ENCODE peak calls at places on chromosome 12, in eight cellular contexts. One of them, this sample, is unnamed.

GRCh38 chr12:108285016-108285415 is 54.1 kb downstream of the CMKLR1 start:
- DNase-seq in RPMI7951: no peak
- DNase-seq in activated CD4-positive, CD25-positive, alpha-beta regulatory T cell: no peak
- DNase-seq in A549: no peak
- DNase-seq in KBM-7: no peak
- DNase-seq in pancreas: no peak
- DNase-seq in AG04450: no peak
- DNase-seq in tibial nerve: no peak
- DNase-seq in this sample: no peak

GRCh38 chr12:9741726-9742125 is 8.8 kb upstream of the CLECL1 start:
- DNase-seq in RPMI7951: no peak
- DNase-seq in activated CD4-positive, CD25-positive, alpha-beta regulatory T cell: peak; percentile 12
- DNase-seq in A549: no peak
- DNase-seq in KBM-7: peak; percentile 72
- DNase-seq in pancreas: no peak
- DNase-seq in AG04450: no peak
- DNase-seq in tibial nerve: no peak
- DNase-seq in this sample: peak; percentile 89

GRCh38 chr12:5442251-5443006 is 10.5 kb downstream of the NTF3 start:
- DNase-seq in RPMI7951: peak; percentile 62
- DNase-seq in activated CD4-positive, CD25-positive, alpha-beta regulatory T cell: no peak
- DNase-seq in A549: peak; percentile 24
- DNase-seq in KBM-7: peak; percentile 37
- DNase-seq in pancreas: peak; percentile 13
- DNase-seq in AG04450: no peak
- DNase-seq in tibial nerve: no peak
- DNase-seq in this sample: no peak

GRCh38 chr12:24911284-24911791 is 37.6 kb downstream of the BCAT1 start:
- DNase-seq in RPMI7951: peak; percentile 33
- DNase-seq in activated CD4-positive, CD25-positive, alpha-beta regulatory T cell: no peak
- DNase-seq in A549: no peak
- DNase-seq in KBM-7: no peak
- DNase-seq in pancreas: no peak
- DNase-seq in AG04450: peak; percentile 89
- DNase-seq in tibial nerve: no peak
- DNase-seq in this sample: no peak

GRCh38 chr12:84408936-84409335 is 503.7 kb downstream of the SLC6A15 start:
- DNase-seq in RPMI7951: peak; percentile 13
- DNase-seq in activated CD4-positive, CD25-positive, alpha-beta regulatory T cell: no peak
- DNase-seq in A549: no peak
- DNase-seq in KBM-7: no peak
- DNase-seq in pancreas: no peak
- DNase-seq in AG04450: no peak
- DNase-seq in tibial nerve: no peak
- DNase-seq in this sample: no peak

GRCh38 chr12:12872934-12873275 is 18.5 kb upstream of the GPRC5A start:
- DNase-seq in RPMI7951: peak; percentile 25
- DNase-seq in activated CD4-positive, CD25-positive, alpha-beta regulatory T cell: no peak
- DNase-seq in A549: no peak
- DNase-seq in KBM-7: no peak
- DNase-seq in pancreas: no peak
- DNase-seq in AG04450: no peak
- DNase-seq in tibial nerve: no peak
- DNase-seq in this sample: no peak

GRCh38 chr12:100913872-100914600 is 119.5 kb downstream of the ANO4 start:
- DNase-seq in RPMI7951: no peak
- DNase-seq in activated CD4-positive, CD25-positive, alpha-beta regulatory T cell: no peak
- DNase-seq in A549: no peak
- DNase-seq in KBM-7: no peak
- DNase-seq in pancreas: no peak
- DNase-seq in AG04450: no peak
- DNase-seq in tibial nerve: no peak
- DNase-seq in this sample: no peak

GRCh38 chr12:92164712-92165111 is 19.1 kb upstream of the BTG1 start:
- DNase-seq in RPMI7951: no peak
- DNase-seq in activated CD4-positive, CD25-positive, alpha-beta regulatory T cell: no peak
- DNase-seq in A549: no peak
- DNase-seq in KBM-7: no peak
- DNase-seq in pancreas: no peak
- DNase-seq in AG04450: no peak
- DNase-seq in tibial nerve: no peak
- DNase-seq in this sample: no peak

GRCh38 chr12:118741196-118741595 is 240.1 kb upstream of the SRRM4 start:
- DNase-seq in RPMI7951: no peak
- DNase-seq in activated CD4-positive, CD25-positive, alpha-beta regulatory T cell: no peak
- DNase-seq in A549: no peak
- DNase-seq in KBM-7: no peak
- DNase-seq in pancreas: no peak
- DNase-seq in AG04450: no peak
- DNase-seq in tibial nerve: no peak
- DNase-seq in this sample: no peak

GRCh38 chr12:131690320-131690719 is 20.6 kb upstream of the SFSWAP start:
- DNase-seq in RPMI7951: no peak
- DNase-seq in activated CD4-positive, CD25-positive, alpha-beta regulatory T cell: no peak
- DNase-seq in A549: no peak
- DNase-seq in KBM-7: no peak
- DNase-seq in pancreas: no peak
- DNase-seq in AG04450: no peak
- DNase-seq in tibial nerve: no peak
- DNase-seq in this sample: no peak

GRCh38 chr12:129331356-129332085 is 478.2 kb downstream of the GLT1D1 start:
- DNase-seq in RPMI7951: no peak
- DNase-seq in activated CD4-positive, CD25-positive, alpha-beta regulatory T cell: no peak
- DNase-seq in A549: no peak
- DNase-seq in KBM-7: no peak
- DNase-seq in pancreas: no peak
- DNase-seq in AG04450: no peak
- DNase-seq in tibial nerve: no peak
- DNase-seq in this sample: no peak

GRCh38 chr12:131434208-131435125 is 276.4 kb upstream of the SFSWAP start:
- DNase-seq in RPMI7951: no peak
- DNase-seq in activated CD4-positive, CD25-positive, alpha-beta regulatory T cell: no peak
- DNase-seq in A549: no peak
- DNase-seq in KBM-7: no peak
- DNase-seq in pancreas: no peak
- DNase-seq in AG04450: no peak
- DNase-seq in tibial nerve: no peak
- DNase-seq in this sample: no peak

GRCh38 chr12:4012977-4013968 is 140.1 kb upstream of the PARP11 start:
- DNase-seq in RPMI7951: no peak
- DNase-seq in activated CD4-positive, CD25-positive, alpha-beta regulatory T cell: no peak
- DNase-seq in A549: no peak
- DNase-seq in KBM-7: no peak
- DNase-seq in pancreas: peak; percentile 39
- DNase-seq in AG04450: no peak
- DNase-seq in tibial nerve: no peak
- DNase-seq in this sample: no peak

GRCh38 chr12:85076688-85077430 is 40.7 kb downstream of the LRRIQ1 start:
- DNase-seq in RPMI7951: peak; percentile 63
- DNase-seq in activated CD4-positive, CD25-positive, alpha-beta regulatory T cell: no peak
- DNase-seq in A549: peak; percentile 44
- DNase-seq in KBM-7: peak; percentile 39
- DNase-seq in pancreas: no peak
- DNase-seq in AG04450: peak; percentile 81
- DNase-seq in tibial nerve: no peak
- DNase-seq in this sample: no peak

GRCh38 chr12:52090291-52090690 is 10.8 kb downstream of the SMIM41 start:
- DNase-seq in RPMI7951: no peak
- DNase-seq in activated CD4-positive, CD25-positive, alpha-beta regulatory T cell: no peak
- DNase-seq in A549: no peak
- DNase-seq in KBM-7: no peak
- DNase-seq in pancreas: no peak
- DNase-seq in AG04450: no peak
- DNase-seq in tibial nerve: no peak
- DNase-seq in this sample: no peak

GRCh38 chr12:242496-242895 is 20.1 kb downstream of the SLC6A13 start:
- DNase-seq in RPMI7951: no peak
- DNase-seq in activated CD4-positive, CD25-positive, alpha-beta regulatory T cell: no peak
- DNase-seq in A549: no peak
- DNase-seq in KBM-7: no peak
- DNase-seq in pancreas: no peak
- DNase-seq in AG04450: no peak
- DNase-seq in tibial nerve: no peak
- DNase-seq in this sample: no peak

GRCh38 chr12:104605685-104606084 is 148.9 kb downstream of the CHST11 start:
- DNase-seq in RPMI7951: no peak
- DNase-seq in activated CD4-positive, CD25-positive, alpha-beta regulatory T cell: no peak
- DNase-seq in A549: no peak
- DNase-seq in KBM-7: no peak
- DNase-seq in pancreas: no peak
- DNase-seq in AG04450: no peak
- DNase-seq in tibial nerve: peak; percentile 84
- DNase-seq in this sample: no peak

GRCh38 chr12:8027856-8028255 is 4.7 kb upstream of the FOXJ2 start:
- DNase-seq in RPMI7951: no peak
- DNase-seq in activated CD4-positive, CD25-positive, alpha-beta regulatory T cell: no peak
- DNase-seq in A549: no peak
- DNase-seq in KBM-7: no peak
- DNase-seq in pancreas: no peak
- DNase-seq in AG04450: no peak
- DNase-seq in tibial nerve: no peak
- DNase-seq in this sample: no peak

GRCh38 chr12:26868505-26869494 is 35.8 kb upstream of the ITPR2 start:
- DNase-seq in RPMI7951: no peak
- DNase-seq in activated CD4-positive, CD25-positive, alpha-beta regulatory T cell: no peak
- DNase-seq in A549: no peak
- DNase-seq in KBM-7: no peak
- DNase-seq in pancreas: no peak
- DNase-seq in AG04450: no peak
- DNase-seq in tibial nerve: no peak
- DNase-seq in this sample: no peak

GRCh38 chr12:77847665-77848431 is 17.2 kb downstream of the NAV3 start:
- DNase-seq in RPMI7951: peak; percentile 81
- DNase-seq in activated CD4-positive, CD25-positive, alpha-beta regulatory T cell: no peak
- DNase-seq in A549: no peak
- DNase-seq in KBM-7: no peak
- DNase-seq in pancreas: no peak
- DNase-seq in AG04450: peak; percentile 53
- DNase-seq in tibial nerve: no peak
- DNase-seq in this sample: peak; percentile 26